ENCODE peak calls at places on chromosome 5, in six cellular contexts. W, S, I, U, C and F are unnamed samples.

GRCh38 chr5:1513326-1514026 is 10.3 kb downstream of the LPCAT1 start:
- DNase-seq in I (no peak), C (no peak), W (no peak), S (no peak), U (no peak), F (no peak)

GRCh38 chr5:143004361-143004802 is 234.2 kb downstream of the ARHGAP26 start:
- DNase-seq in W (no peak), U (no peak), C (no peak), I (no peak), S (no peak), F (no peak)

GRCh38 chr5:171924493-171925122 is 81.8 kb downstream of the FBXW11 start:
- DNase-seq in W (no peak), I (no peak), U (no peak), S (no peak), C (no peak), F (no peak)

GRCh38 chr5:178496219-178496618 is 94.0 kb downstream of the COL23A1 start:
- DNase-seq in C (no peak), S (no peak), U (no peak), W (no peak), I (peak; percentile 42), F (no peak)

GRCh38 chr5:179346875-179347274 is 1.6 kb upstream of the ADAMTS2 start:
- DNase-seq in I (no peak), U (no peak), C (no peak), W (no peak), S (no peak), F (no peak)

GRCh38 chr5:142466195-142466951 is 141.6 kb upstream of the SPRY4 start:
- DNase-seq in W (peak; percentile 28), I (peak; percentile 41), C (peak; percentile 25), S (peak; percentile 79), U (peak; percentile 55), F (peak; percentile 31)

GRCh38 chr5:25414746-25415145 is 770.0 kb upstream of the CDH10 start:
- DNase-seq in W (no peak), I (no peak), S (no peak), C (peak; percentile 50), U (no peak), F (peak; percentile 46)

GRCh38 chr5:25357605-25358004 is 712.8 kb upstream of the CDH10 start:
- DNase-seq in S (no peak), I (no peak), C (no peak), U (no peak), W (no peak), F (no peak)

GRCh38 chr5:54997081-54997480 is 11.7 kb upstream of the ESM1 start:
- DNase-seq in W (no peak), U (no peak), S (no peak), I (no peak), C (no peak), F (no peak)

GRCh38 chr5:133154274-133155088 is 102.7 kb downstream of the HSPA4 start:
- DNase-seq in I (no peak), W (no peak), C (peak; percentile 44), S (no peak), U (no peak), F (no peak)

GRCh38 chr5:171852255-171852681 is 66.7 kb downstream of the SMIM23 start:
- DNase-seq in W (no peak), S (no peak), I (no peak), U (peak; percentile 33), C (no peak), F (no peak)

GRCh38 chr5:6505779-6506557 is 57.3 kb downstream of the UBE2QL1 start:
- DNase-seq in S (no peak), W (no peak), U (no peak), C (no peak), I (no peak), F (no peak)

DNA sequence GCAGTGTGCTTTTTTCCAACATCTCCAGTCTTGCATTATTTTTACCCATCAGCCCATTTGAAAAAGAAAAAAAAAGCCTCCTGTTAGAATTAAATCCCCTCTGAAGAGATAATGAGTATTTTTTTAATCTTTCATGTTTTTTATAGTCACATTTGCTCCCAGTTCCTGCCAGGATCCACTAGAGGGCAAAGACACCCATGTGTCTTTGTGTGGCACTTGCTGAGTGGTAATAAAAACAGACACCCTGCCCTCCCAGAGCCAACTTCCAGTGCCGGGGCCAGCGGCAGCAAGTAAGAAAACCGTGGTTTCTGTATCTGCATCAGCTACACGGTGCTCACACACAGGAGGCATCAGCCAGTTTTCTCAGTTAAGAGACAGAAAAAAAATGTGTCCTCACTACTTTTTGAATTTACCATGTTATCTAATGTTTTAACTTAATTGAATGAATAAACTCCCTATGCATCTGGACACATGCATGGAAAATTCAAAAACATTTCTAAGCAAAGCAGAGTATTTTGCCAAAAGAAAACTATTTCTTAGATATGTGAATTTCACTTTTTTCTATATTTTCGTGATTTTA is 70.2 kb upstream of the PLEKHG4B start:
- DNase-seq in I (peak; percentile 31), S (peak; percentile 8), W (peak; percentile 7), C (peak; percentile 7), U (peak; percentile 27), F (peak; percentile 51)
- TF ChIP-seq CTCF in I (peak; percentile 61), S (peak; percentile 38), W (peak; percentile 36), C (peak; percentile 18), U (peak; percentile 41), F (peak; percentile 42)

DNA sequence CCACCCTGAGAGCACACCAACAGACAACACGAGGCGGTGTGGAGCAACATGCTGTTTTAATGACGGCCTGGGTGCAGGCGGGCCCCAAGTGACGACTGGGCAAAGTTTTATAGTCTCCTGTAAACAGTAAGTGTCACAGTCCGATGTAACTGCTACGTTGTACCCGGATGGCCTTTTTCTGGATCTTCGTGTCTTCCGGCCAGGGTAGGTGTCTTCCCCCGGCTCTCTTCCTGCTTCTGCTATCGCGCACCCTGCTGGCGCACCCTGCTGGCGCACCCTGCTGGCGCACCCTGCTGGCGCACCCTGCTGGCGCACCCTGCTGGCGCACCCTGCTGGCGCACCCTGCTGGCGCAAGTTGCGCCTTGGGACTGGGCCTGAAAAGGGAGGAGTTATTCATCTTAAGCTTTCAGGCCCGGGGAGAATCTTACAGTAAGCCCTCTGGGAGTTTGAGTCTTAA is 143.0 kb upstream of the TARS1 start:
- DNase-seq in U (no peak), W (no peak), I (no peak), C (no peak), S (no peak), F (no peak)
- TF ChIP-seq CTCF in U (peak; percentile 7), W (no peak), I (no peak), C (no peak), S (no peak), F (peak; percentile 32)

GRCh38 chr5:161851691-161852299 is 3.9 kb downstream of the GABRA1 start:
- DNase-seq in C (peak; percentile 16), I (no peak), S (no peak), U (peak; percentile 17), W (peak; percentile 1), F (peak; percentile 30)
- TF ChIP-seq CTCF in C (peak; percentile 16), I (no peak), S (peak; percentile 21), U (peak; percentile 28), W (no peak), F (peak; percentile 45)

GRCh38 chr5:157308826-157309465 is 43.0 kb downstream of the CYFIP2 start:
- DNase-seq in W (peak; percentile 63), I (peak; percentile 60), U (peak; percentile 75), C (no peak), S (no peak), F (peak; percentile 21)
- TF ChIP-seq CTCF in W (peak; percentile 11), I (peak; percentile 45), U (no peak), C (peak; percentile 14), S (no peak), F (peak; percentile 18)

GRCh38 chr5:138065102-138065501 is 18.7 kb upstream of the WNT8A start:
- DNase-seq in U (no peak), S (no peak), W (no peak), I (no peak), C (no peak), F (no peak)
- TF ChIP-seq CTCF in U (peak; percentile 32), S (peak; percentile 45), W (peak; percentile 21), I (peak; percentile 31), C (peak; percentile 38), F (peak; percentile 18)

DNA sequence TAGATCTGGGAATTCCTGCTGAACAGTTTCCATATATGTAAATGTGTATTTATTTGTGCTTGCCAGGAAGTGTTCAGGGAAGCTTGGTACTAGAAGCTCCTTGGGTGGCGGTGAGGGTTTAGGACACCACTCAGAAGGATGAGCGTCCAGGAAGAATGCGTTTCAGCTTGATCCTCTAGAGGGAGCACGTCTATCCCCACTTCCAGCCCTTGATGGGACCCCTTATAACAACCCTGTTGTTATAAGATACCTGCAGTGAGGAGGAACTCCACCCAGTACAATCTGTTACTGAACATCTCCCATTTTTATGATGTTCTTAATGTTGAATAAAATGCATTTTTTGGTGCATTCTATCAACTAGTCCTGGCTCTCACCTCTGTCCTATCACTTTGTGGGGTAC is 88.9 kb downstream of the CYFIP2 start:
- DNase-seq in U (no peak), I (no peak), W (no peak), S (no peak), C (no peak), F (peak; percentile 19)
- TF ChIP-seq CTCF in U (peak; percentile 46), I (peak; percentile 35), W (peak; percentile 28), S (peak; percentile 55), C (peak; percentile 28), F (peak; percentile 30)

GRCh38 chr5:113201715-113202114 is 225.1 kb downstream of the DCP2 start:
- DNase-seq in S (no peak), I (peak; percentile 11), W (no peak), C (no peak), U (no peak), F (no peak)

GRCh38 chr5:113204525-113205161 is 228.0 kb downstream of the DCP2 start:
- DNase-seq in I (peak; percentile 78), S (peak; percentile 84), W (peak; percentile 71), C (peak; percentile 89), U (peak; percentile 74), F (peak; percentile 96)

GRCh38 chr5:113202904-113203716 is 226.5 kb downstream of the DCP2 start:
- DNase-seq in I (no peak), U (peak; percentile 68), W (no peak), C (peak; percentile 81), S (peak; percentile 69), F (peak; percentile 93)

GRCh38 chr5:113205323-113205722 is 228.7 kb downstream of the DCP2 start:
- DNase-seq in S (peak; percentile 24), W (no peak), U (no peak), I (no peak), C (peak; percentile 63), F (peak; percentile 13)

GRCh38 chr5:113205807-113206206 is 229.0 kb downstream of the TSSK1B start:
- DNase-seq in W (no peak), U (no peak), I (no peak), S (no peak), C (peak; percentile 48), F (peak; percentile 47)
- TF ChIP-seq CTCF in W (no peak), U (no peak), I (no peak), S (no peak), C (peak; percentile 60), F (no peak)

GRCh38 chr5:42894057-42894456 is 82.4 kb upstream of the SELENOP start:
- DNase-seq in W (no peak), I (peak; percentile 4), C (no peak), S (no peak), U (peak; percentile 19), F (no peak)
- TF ChIP-seq CTCF in W (peak; percentile 21), I (no peak), C (no peak), S (peak; percentile 26), U (peak; percentile 50), F (no peak)